ENCODE peak calls at places on chromosomes 13 and 19, in four cellular contexts. G is endodermal cell; F is hepatic stellate cell; M is naive thymus-derived CD8-positive, alpha-beta T cell. S is an unnamed sample.

GRCh38 chr19:54191671-54192453 is 754 bp downstream of the TSEN34 start:
- DNase-seq in G (no peak), F (no peak), M (no peak), S (no peak)

GRCh38 chr19:3350014-3350663 is 16.2 kb upstream of the NFIC start:
- DNase-seq in G (no peak), F (no peak), M (no peak), S (no peak)

GRCh38 chr19:58581227-58582141 is 8.3 kb upstream of the MZF1 start:
- DNase-seq in G (peak), F (peak), M (peak), S (peak)

GRCh38 chr19:1394252-1395193 is 6.8 kb downstream of the GAMT start:
- DNase-seq in G (no peak), F (no peak), M (no peak), S (no peak)

GRCh38 chr13:51849145-51850101 is 4.4 kb upstream of the TMEM272 start:
- DNase-seq in G (peak), F (no peak), M (no peak), S (no peak)

GRCh38 chr19:3575260-3575741 is 2.6 kb downstream of the HMG20B start:
- DNase-seq in G (peak), F (no peak), M (no peak), S (no peak)

GRCh38 chr19:6066661-6067646 is 43.3 kb downstream of the RFX2 start:
- DNase-seq in G (peak), F (peak), M (no peak), S (peak)

GRCh38 chr19:47713046-47714021 is at the start of gene EHD2:
- DNase-seq in G (peak), F (peak), M (peak), S (no peak)

GRCh38 chr13:33349314-33349995 is 63.9 kb upstream of the STARD13 start:
- DNase-seq in G (peak), F (peak), M (no peak), S (no peak)

GRCh38 chr13:73984949-73985691 is 149.1 kb downstream of the KLF12 start:
- DNase-seq in G (peak), F (no peak), M (peak), S (no peak)

GRCh38 chr19:51107406-51108065 is 673 bp downstream of the CTU1 start:
- DNase-seq in G (no peak), F (peak), M (no peak), S (no peak)

GRCh38 chr19:24049537-24049936 is 37.5 kb upstream of the ZNF254 start:
- DNase-seq in G (no peak), F (no peak), M (no peak), S (no peak)

GRCh38 chr13:109357751-109358150 is 428.6 kb downstream of the IRS2 start:
- DNase-seq in G (no peak), F (no peak), M (no peak), S (peak)

GRCh38 chr13:114063545-114064515 is 68.6 kb downstream of the RASA3 start:
- DNase-seq in G (no peak), F (peak), M (no peak), S (no peak)

GRCh38 chr13:74047925-74048324 is 86.3 kb downstream of the KLF12 start:
- DNase-seq in G (no peak), F (no peak), M (no peak), S (no peak)

GRCh38 chr19:56751078-56751489 is 79.5 kb upstream of the ZNF835 start:
- DNase-seq in G (no peak), F (no peak), M (no peak), S (no peak)

GRCh38 chr13:89695343-89696257 is 1651.9 kb upstream of the MIR17HG start:
- DNase-seq in G (peak), F (no peak), M (no peak), S (peak)

GRCh38 chr19:4454952-4455738 is 2.4 kb downstream of the UBXN6 start:
- DNase-seq in G (no peak), F (peak), M (no peak), S (no peak)

GRCh38 chr13:40026741-40027140 is 371.3 kb downstream of the COG6 start:
- DNase-seq in G (no peak), F (no peak), M (no peak), S (no peak)

GRCh38 chr19:4208385-4209094 is 20.8 kb upstream of the EBI3 start:
- DNase-seq in G (peak), F (peak), M (no peak), S (no peak)

GRCh38 chr19:584240-585001 is 5.3 kb upstream of the HCN2 start:
- DNase-seq in G (peak), F (peak), M (peak), S (no peak)

GRCh38 chr19:14119644-14120496 is 2.3 kb upstream of the PRKACA start:
- DNase-seq in G (no peak), F (no peak), M (no peak), S (no peak)

GRCh38 chr19:50167314-50167721 is 4.2 kb upstream of the IZUMO2 start:
- DNase-seq in G (no peak), F (no peak), M (no peak), S (no peak)

GRCh38 chr13:106186366-106187030 is 349.0 kb downstream of the EFNB2 start:
- DNase-seq in G (no peak), F (no peak), M (no peak), S (no peak)

GRCh38 chr19:23699521-23699860 is 12.5 kb upstream of the ZNF675 start:
- DNase-seq in G (no peak), F (no peak), M (no peak), S (no peak)

S was measured in smooth muscle cell of the brain vasculature.